ENCODE peak calls at places on chromosomes 2 and 18, in eight cellular contexts. B is breast epithelium; H is GM20000; A is GM10248; E is CD4-positive, alpha-beta T cell; C is astrocyte of the spinal cord; T is activated CD8-positive, alpha-beta T cell treated with anti-CD3 and anti-CD28 coated beads for 36 hours; Q is CD8-positive, alpha-beta T cell. S is an unnamed sample.

GRCh38 chr2:86337235-86338099 is at the start of gene REEP1:
- DNase-seq in B (no peak), H (peak), A (peak), E (no peak), C (peak), T (no peak), Q (no peak), S (no peak)

GRCh38 chr2:24512836-24513235 is 21.8 kb downstream of the NCOA1 start:
- DNase-seq in B (no peak), H (no peak), A (no peak), E (no peak), C (no peak), T (no peak), Q (no peak), S (no peak)

GRCh38 chr2:236568922-236569592 is 568 bp upstream of the ACKR3 start:
- DNase-seq in B (no peak), H (no peak), A (no peak), E (no peak), C (no peak), T (no peak), Q (no peak), S (no peak)

GRCh38 chr2:198168651-198169050 is 364.3 kb downstream of the PLCL1 start:
- DNase-seq in B (no peak), H (no peak), A (no peak), E (no peak), C (no peak), T (no peak), Q (no peak), S (no peak)

GRCh38 chr2:127408807-127409099 is 9.5 kb upstream of the PROC start:
- DNase-seq in B (no peak), H (no peak), A (no peak), E (no peak), C (no peak), T (no peak), Q (no peak), S (no peak)

GRCh38 chr2:24926602-24927252 is 6.7 kb upstream of the ADCY3 start:
- DNase-seq in B (peak), H (no peak), A (no peak), E (peak), C (no peak), T (peak), Q (no peak), S (peak)

GRCh38 chr18:80210312-80211083 is 36.8 kb downstream of the PARD6G start:
- DNase-seq in B (no peak), H (no peak), A (peak), E (no peak), C (no peak), T (no peak), Q (no peak), S (no peak)

GRCh38 chr2:27191107-27191829 is 20.6 kb upstream of the ATRAID start:
- DNase-seq in B (no peak), H (peak), A (peak), E (peak), C (peak), T (peak), Q (no peak), S (no peak)

GRCh38 chr2:44582363-44583008 is 220.7 kb downstream of the CAMKMT start:
- DNase-seq in B (no peak), H (no peak), A (no peak), E (no peak), C (no peak), T (no peak), Q (no peak), S (no peak)

GRCh38 chr2:199258291-199258690 is 199.4 kb downstream of the SATB2 start:
- DNase-seq in B (no peak), H (no peak), A (no peak), E (no peak), C (no peak), T (no peak), Q (no peak), S (no peak)

GRCh38 chr2:238286987-238287386 is 1.4 kb downstream of the PER2 start:
- DNase-seq in B (peak), H (no peak), A (no peak), E (no peak), C (peak), T (peak), Q (no peak), S (peak)

GRCh38 chr2:170523506-170523905 is 191.6 kb upstream of the SP5 start:
- DNase-seq in B (no peak), H (no peak), A (no peak), E (no peak), C (no peak), T (no peak), Q (no peak), S (no peak)
- TF ChIP-seq CTCF in B (no peak), H (no peak), A (no peak), E (no peak), C (no peak), T (no peak), Q (no peak), S (no peak)

GRCh38 chr18:73136134-73136533 is 268.3 kb upstream of the NETO1 start:
- DNase-seq in B (no peak), H (peak), A (peak), E (no peak), C (peak), T (no peak), Q (no peak), S (no peak)
- TF ChIP-seq CTCF in B (no peak), H (no peak), A (peak), E (no peak), C (peak), T (no peak), Q (no peak), S (no peak)

GRCh38 chr2:56763683-56764082 is 579.9 kb downstream of the CCDC85A start:
- DNase-seq in B (no peak), H (no peak), A (no peak), E (no peak), C (no peak), T (no peak), Q (no peak), S (no peak)
- TF ChIP-seq CTCF in B (no peak), H (no peak), A (no peak), E (no peak), C (no peak), T (no peak), Q (no peak), S (no peak)

DNA sequence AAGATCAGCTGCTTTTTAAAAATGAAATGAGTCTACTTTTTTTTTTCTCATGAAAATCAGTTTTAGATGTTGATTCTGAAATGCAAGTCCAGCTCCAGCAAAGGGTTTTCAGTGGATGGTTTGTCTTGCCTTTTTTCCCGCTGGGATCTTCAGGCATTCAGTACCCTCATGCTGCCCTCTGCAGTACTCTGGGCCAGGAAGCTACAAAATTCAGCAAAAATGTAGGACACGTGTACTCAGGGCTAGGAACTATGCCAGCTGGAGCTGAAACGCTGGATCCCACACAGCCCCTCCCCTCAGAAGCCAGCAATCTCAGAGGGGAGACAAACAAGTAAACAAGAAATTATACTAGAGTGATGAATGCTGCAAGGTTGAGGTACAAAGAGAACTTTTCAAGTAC is 97.3 kb downstream of the MMADHC start:
- DNase-seq in B (no peak), H (no peak), A (no peak), E (no peak), C (peak), T (no peak), Q (no peak), S (no peak)
- TF ChIP-seq CTCF in B (no peak), H (no peak), A (no peak), E (no peak), C (peak), T (no peak), Q (no peak), S (no peak)

DNA sequence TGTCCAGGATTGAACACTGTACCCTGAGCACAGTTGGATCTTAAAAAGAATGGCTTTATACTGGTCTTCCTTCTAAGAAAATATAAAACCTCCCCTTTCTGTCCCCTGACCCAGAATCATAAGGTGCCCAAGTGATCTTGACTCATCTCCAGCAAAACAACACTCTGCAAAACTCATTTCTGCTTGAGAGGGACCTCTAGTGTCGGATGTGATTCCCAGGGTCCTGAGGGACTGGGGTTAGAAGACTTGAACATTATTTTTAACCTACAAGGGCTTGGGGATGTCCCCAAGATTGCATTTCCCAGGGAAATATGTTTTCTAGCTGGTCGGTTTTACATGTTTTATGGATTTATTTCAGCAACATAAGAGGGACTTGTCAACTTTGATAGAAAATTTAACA is 1318.5 kb upstream of the CELF4 start:
- DNase-seq in B (no peak), H (no peak), A (no peak), E (no peak), C (no peak), T (no peak), Q (no peak), S (no peak)
- TF ChIP-seq CTCF in B (no peak), H (no peak), A (no peak), E (no peak), C (no peak), T (no peak), Q (no peak), S (no peak)

GRCh38 chr2:159939946-159940345 is 122.5 kb downstream of the PLA2R1 start:
- DNase-seq in B (no peak), H (peak), A (peak), E (no peak), C (peak), T (peak), Q (no peak), S (no peak)
- TF ChIP-seq CTCF in B (no peak), H (peak), A (peak), E (no peak), C (peak), T (peak), Q (no peak), S (peak)